ENCODE peak calls at places on chromosome X, in four cellular contexts. W is mucosa of descending colon, K is fibroblast of pulmonary artery, A is GM12865. I is an unnamed sample.

GRCh38 chrX:74446876-74447275 is 25.6 kb downstream of the SLC16A2 start:
- DNase-seq in K (no peak), W (no peak), A (no peak), I (no peak)

GRCh38 chrX:85026170-85026569 is 22.5 kb downstream of the APOOL start:
- DNase-seq in K (no peak), A (no peak), W (no peak), I (no peak)

GRCh38 chrX:126985960-126986359 is 166.4 kb downstream of the PRR32 start:
- DNase-seq in W (no peak), K (no peak), A (no peak), I (no peak)

GRCh38 chrX:110036162-110037033 is 33.5 kb downstream of the TMEM164 start:
- DNase-seq in W (no peak), K (no peak), A (no peak), I (no peak)

GRCh38 chrX:14718403-14718802 is 154.5 kb downstream of the FANCB start:
- DNase-seq in W (no peak), K (no peak), A (no peak), I (no peak)

GRCh38 chrX:47172549-47172948 is 21.1 kb upstream of the UBA1 start:
- DNase-seq in W (no peak), K (no peak), A (no peak), I (no peak)

GRCh38 chrX:43969504-43970501 is 3.4 kb downstream of the NDP start:
- DNase-seq in A (no peak), W (no peak), K (no peak), I (no peak)

GRCh38 chrX:110951472-110952269 is 144.3 kb upstream of the PAK3 start:
- DNase-seq in W (no peak), K (no peak), A (no peak), I (no peak)

GRCh38 chrX:69268637-69269036 is 103.4 kb upstream of the PJA1 start:
- DNase-seq in K (no peak), A (no peak), W (no peak), I (no peak)

GRCh38 chrX:128458888-128459287 is 406.7 kb upstream of the ACTRT1 start:
- DNase-seq in W (no peak), K (no peak), A (no peak), I (no peak)

GRCh38 chrX:56802921-56803848 is 74.1 kb downstream of the NBDY start:
- DNase-seq in A (peak), K (peak), W (peak), I (no peak)

GRCh38 chrX:23434356-23434884 is 99.8 kb downstream of the PTCHD1 start:
- DNase-seq in A (no peak), W (peak), K (peak), I (no peak)

GRCh38 chrX:15245896-15246295 is 24.0 kb downstream of the ASB9 start:
- DNase-seq in W (no peak), A (no peak), K (peak), I (no peak)

GRCh38 chrX:1385251-1385794 is 6.6 kb downstream of the SLC25A6 start:
- DNase-seq in K (no peak), A (no peak), W (peak), I (no peak)

GRCh38 chrX:1385824-1386223 is 6.1 kb downstream of the SLC25A6 start:
- DNase-seq in K (no peak), W (no peak), A (no peak), I (no peak)

GRCh38 chrX:1387141-1387776 is 4.7 kb downstream of the SLC25A6 start:
- DNase-seq in K (no peak), W (no peak), A (no peak), I (no peak)

GRCh38 chrX:1384738-1385250 is 7.1 kb downstream of the SLC25A6 start:
- DNase-seq in W (peak), A (no peak), K (no peak), I (no peak)

DNA sequence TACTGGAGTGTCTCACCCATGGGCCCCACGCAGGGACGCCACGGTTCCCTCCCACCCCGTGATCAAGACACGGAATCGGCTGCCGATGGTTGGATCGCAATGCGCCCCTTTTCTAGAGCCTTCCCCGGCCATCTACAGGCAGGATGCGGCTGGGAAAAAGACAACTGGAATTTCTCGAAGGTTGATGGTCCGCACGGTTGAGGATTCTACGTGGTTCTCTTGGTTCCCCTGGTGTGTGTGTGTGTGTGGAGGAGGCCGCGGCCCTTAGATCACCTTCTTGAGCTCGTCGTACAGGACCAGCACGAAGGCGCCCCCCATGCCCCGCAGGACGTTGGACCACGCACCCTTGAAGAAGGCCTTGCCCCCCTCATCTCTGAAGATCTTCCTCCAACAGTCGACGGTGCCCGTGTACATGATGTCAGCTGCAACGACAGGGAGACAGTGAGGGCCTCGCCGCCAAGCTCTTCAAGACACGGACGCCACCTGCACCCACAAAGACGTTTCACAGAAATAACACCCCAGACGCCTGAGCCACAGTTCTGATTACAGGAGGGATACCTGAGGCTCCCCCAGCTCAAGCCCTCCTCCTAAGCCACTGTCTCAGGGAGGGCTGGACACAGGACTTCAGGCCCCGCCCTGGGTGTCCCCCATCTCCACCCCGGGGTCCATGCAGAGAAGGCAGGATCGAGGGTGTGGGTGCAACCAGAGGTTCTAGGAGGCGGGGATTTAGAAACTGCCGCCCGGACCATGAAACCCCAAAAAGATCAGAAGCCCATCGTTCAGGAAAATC is 5.4 kb downstream of the SLC25A6 start:
- DNase-seq in W (peak), K (no peak), A (no peak), I (no peak)
- H3K4me3 ChIP-seq in W (no peak), K (no peak), A (no peak), I (no peak)

GRCh38 chrX:18149454-18149853 is 71.2 kb downstream of the BEND2 start:
- DNase-seq in K (no peak), W (no peak), A (no peak), I (no peak)

GRCh38 chrX:18146954-18147353 is 73.7 kb downstream of the BEND2 start:
- DNase-seq in A (peak), K (peak), W (peak), I (peak)

GRCh38 chrX:18146009-18146408 is 74.7 kb downstream of the BEND2 start:
- DNase-seq in A (no peak), W (no peak), K (no peak), I (no peak)

GRCh38 chrX:18151661-18152060 is 69.0 kb downstream of the BEND2 start:
- DNase-seq in A (no peak), K (no peak), W (no peak), I (no peak)

GRCh38 chrX:18151157-18151556 is 69.5 kb downstream of the BEND2 start:
- DNase-seq in K (no peak), W (no peak), A (no peak), I (no peak)
- H3K4me3 ChIP-seq in K (no peak), W (no peak), A (no peak), I (no peak)

GRCh38 chrX:153642655-153643430 is 4.2 kb upstream of the DUSP9 start:
- DNase-seq in W (no peak), K (no peak), A (no peak), I (no peak)

GRCh38 chrX:153642313-153642654 is 4.7 kb upstream of the DUSP9 start:
- DNase-seq in W (no peak), K (no peak), A (no peak), I (no peak)

GRCh38 chrX:153640736-153641574 is 6.0 kb upstream of the DUSP9 start:
- DNase-seq in A (no peak), K (no peak), W (no peak), I (no peak)

GRCh38 chrX:153640045-153640686 is 6.8 kb upstream of the DUSP9 start:
- DNase-seq in W (no peak), A (no peak), K (no peak), I (no peak)

GRCh38 chrX:153641575-153642312 is 5.3 kb upstream of the DUSP9 start:
- DNase-seq in W (no peak), K (no peak), A (no peak), I (no peak)
- H3K4me3 ChIP-seq in W (no peak), K (no peak), A (no peak), I (no peak)

GRCh38 chrX:129525162-129525561 is 1.9 kb upstream of the SMARCA1 start:
- DNase-seq in W (no peak), A (no peak), K (no peak), I (no peak)

GRCh38 chrX:129524250-129524850 is 1.1 kb upstream of the SMARCA1 start:
- DNase-seq in K (no peak), W (no peak), A (no peak), I (no peak)

GRCh38 chrX:129520151-129520550 is 3.1 kb downstream of the SMARCA1 start:
- DNase-seq in K (no peak), W (no peak), A (no peak), I (no peak)

GRCh38 chrX:129523076-129524055 is at the start of gene SMARCA1:
- DNase-seq in W (peak), A (no peak), K (peak), I (no peak)

DNA sequence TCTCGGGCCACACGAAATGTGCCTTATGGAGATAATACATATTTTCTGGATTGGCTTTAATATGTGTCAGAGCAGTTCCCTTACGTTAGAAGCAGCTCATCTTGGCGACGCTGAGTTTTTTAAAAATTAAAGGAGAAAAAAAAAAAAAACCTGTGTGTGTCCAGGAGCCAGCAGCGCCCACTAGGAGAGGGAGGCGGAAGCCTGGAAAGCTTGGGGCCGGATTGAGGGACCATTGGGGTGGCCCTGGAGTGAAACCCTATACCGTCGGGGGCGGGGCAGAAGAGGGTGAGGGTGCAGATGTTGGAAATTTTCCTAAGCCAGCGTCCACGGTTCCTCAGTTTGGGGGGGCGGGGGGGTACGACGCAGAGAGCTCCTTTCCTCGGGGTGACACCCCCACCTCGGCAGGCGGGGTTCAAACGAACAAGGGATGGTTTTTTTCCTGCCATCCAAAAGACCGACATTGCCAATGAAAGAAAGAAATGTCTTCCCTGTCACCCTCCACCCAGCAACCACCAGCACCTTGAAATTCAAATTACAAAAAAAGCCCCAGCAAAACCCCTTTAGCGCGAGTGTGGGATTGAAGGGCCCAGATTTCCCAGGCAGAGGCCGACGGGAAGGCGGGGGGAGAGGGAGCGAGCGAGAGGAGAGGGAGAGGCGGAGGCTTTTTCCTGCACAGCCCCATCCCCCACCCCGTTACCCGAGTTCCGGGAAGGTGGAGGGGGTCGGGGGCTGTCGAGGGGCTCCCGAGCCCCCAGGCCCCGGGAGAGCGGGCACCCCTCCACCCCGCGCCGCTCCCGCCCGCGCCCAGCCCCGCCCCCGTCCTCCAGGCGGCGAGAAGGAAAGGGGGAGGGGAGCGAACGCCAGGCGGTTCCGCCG is 868 bp downstream of the SMARCA1 start:
- DNase-seq in A (no peak), W (peak), K (peak), I (no peak)
- H3K4me3 ChIP-seq in A (peak), W (no peak), K (peak), I (peak)

GRCh38 chrX:83509246-83509801 is 1.2 kb downstream of the POU3F4 start:
- DNase-seq in A (no peak), K (no peak), W (no peak), I (no peak)

GRCh38 chrX:83511208-83511607 is 3.1 kb downstream of the POU3F4 start:
- DNase-seq in A (no peak), W (no peak), K (no peak), I (no peak)

GRCh38 chrX:83508526-83509245 is 596 bp downstream of the POU3F4 start:
- DNase-seq in K (no peak), W (no peak), A (no peak), I (no peak)

GRCh38 chrX:83510466-83511181 is 2.5 kb downstream of the POU3F4 start:
- DNase-seq in K (no peak), W (no peak), A (no peak), I (no peak)

GRCh38 chrX:83508006-83508405 is at the start of gene POU3F4:
- DNase-seq in K (no peak), W (peak), A (no peak), I (no peak)
- H3K4me3 ChIP-seq in K (no peak), W (no peak), A (no peak), I (no peak)

GRCh38 chrX:57822398-57822797 is 87.9 kb downstream of the ZXDA start:
- DNase-seq in A (no peak), W (no peak), K (no peak), I (no peak)
- H3K4me3 ChIP-seq in A (no peak), W (no peak), K (no peak), I (no peak)

DNA sequence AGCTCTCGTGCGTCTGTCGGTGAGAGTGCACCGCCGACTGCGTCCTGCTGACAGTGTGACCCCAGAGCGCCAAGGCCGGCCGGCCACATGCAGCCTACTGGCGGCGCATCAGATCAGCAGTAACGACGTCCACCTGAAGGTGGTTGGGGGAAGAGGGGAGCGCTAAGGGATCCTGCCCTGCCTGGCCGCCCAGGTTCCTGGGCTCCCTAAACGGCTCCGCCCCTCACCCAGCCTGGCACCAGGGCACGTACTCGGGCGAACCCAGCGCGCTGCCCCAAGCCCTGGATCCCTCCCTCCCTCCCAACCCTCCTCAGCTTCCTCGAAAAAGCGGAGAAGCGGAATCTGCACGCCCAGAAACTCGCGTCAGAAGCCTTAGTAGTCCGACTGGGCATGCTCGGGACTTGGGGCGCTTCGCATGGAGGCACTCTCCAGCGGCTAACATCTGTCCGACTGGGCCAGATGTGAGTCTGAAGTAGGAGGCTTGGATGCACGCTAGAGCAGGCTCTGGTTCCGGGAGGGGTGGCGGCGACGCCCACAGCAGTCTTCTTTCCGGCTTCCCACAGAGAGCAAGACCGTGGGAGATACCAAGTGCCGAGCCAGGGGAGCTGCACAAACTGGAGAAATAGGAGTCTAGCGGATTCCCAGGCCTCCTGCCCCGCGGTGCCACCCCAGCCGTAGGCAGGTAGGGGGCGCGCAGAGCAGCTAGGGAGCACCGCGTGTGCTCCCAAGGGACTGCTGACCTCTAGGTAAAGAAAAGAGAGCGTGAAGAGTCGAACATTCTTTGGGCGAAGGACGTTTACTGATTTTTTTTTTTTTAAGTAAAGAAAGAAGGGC is 114.4 kb upstream of the TEX13C start:
- DNase-seq in A (peak), K (no peak), W (peak), I (peak)
- H3K4me3 ChIP-seq in A (peak), K (no peak), W (no peak), I (peak)

I was measured in Jurkat, Clone E6-1.